ENCODE peak calls at places on chromosomes 12 and 14, in four cellular contexts. One of them, this sample, is unnamed.

GRCh38 chr12:29088611-29089219 is 60.4 kb upstream of the FAR2 start:
- DNase-seq in keratinocyte: no peak
- DNase-seq in stimulated activated CD4-positive, alpha-beta T cell treated with anti-CD3 and anti-CD28 coated beads, Interleukin-1b, Interleukin-23, amount 100 ng/mL, for 24 hours: no peak
- DNase-seq in T follicular helper cell: no peak
- DNase-seq in this sample: no peak

GRCh38 chr12:119683413-119683812 is 15.5 kb downstream of the PRKAB1 start:
- DNase-seq in stimulated activated CD4-positive, alpha-beta T cell treated with anti-CD3 and anti-CD28 coated beads, Interleukin-1b, Interleukin-23, amount 100 ng/mL, for 24 hours: no peak
- DNase-seq in T follicular helper cell: no peak
- DNase-seq in keratinocyte: no peak
- DNase-seq in this sample: no peak

GRCh38 chr12:123989753-123990152 is 16.7 kb downstream of the ZNF664 start:
- DNase-seq in keratinocyte: no peak
- DNase-seq in stimulated activated CD4-positive, alpha-beta T cell treated with anti-CD3 and anti-CD28 coated beads, Interleukin-1b, Interleukin-23, amount 100 ng/mL, for 24 hours: no peak
- DNase-seq in T follicular helper cell: no peak
- DNase-seq in this sample: no peak

GRCh38 chr12:122837306-122838265 is 2.3 kb downstream of the HIP1R start:
- DNase-seq in stimulated activated CD4-positive, alpha-beta T cell treated with anti-CD3 and anti-CD28 coated beads, Interleukin-1b, Interleukin-23, amount 100 ng/mL, for 24 hours: no peak
- DNase-seq in T follicular helper cell: no peak
- DNase-seq in keratinocyte: no peak
- DNase-seq in this sample: no peak

GRCh38 chr12:32091696-32092095 is 15.0 kb upstream of the BICD1 start:
- DNase-seq in stimulated activated CD4-positive, alpha-beta T cell treated with anti-CD3 and anti-CD28 coated beads, Interleukin-1b, Interleukin-23, amount 100 ng/mL, for 24 hours: no peak
- DNase-seq in T follicular helper cell: no peak
- DNase-seq in keratinocyte: no peak
- DNase-seq in this sample: no peak

GRCh38 chr12:80857311-80857710 is 80.4 kb downstream of the LIN7A start:
- DNase-seq in keratinocyte: no peak
- DNase-seq in stimulated activated CD4-positive, alpha-beta T cell treated with anti-CD3 and anti-CD28 coated beads, Interleukin-1b, Interleukin-23, amount 100 ng/mL, for 24 hours: no peak
- DNase-seq in T follicular helper cell: no peak
- DNase-seq in this sample: no peak

GRCh38 chr12:40325349-40325960 is 100.7 kb downstream of the LRRK2 start:
- DNase-seq in stimulated activated CD4-positive, alpha-beta T cell treated with anti-CD3 and anti-CD28 coated beads, Interleukin-1b, Interleukin-23, amount 100 ng/mL, for 24 hours: no peak
- DNase-seq in keratinocyte: no peak
- DNase-seq in T follicular helper cell: no peak
- DNase-seq in this sample: no peak

GRCh38 chr12:89344862-89345202 is 7.5 kb downstream of the DUSP6 start:
- DNase-seq in keratinocyte: no peak
- DNase-seq in stimulated activated CD4-positive, alpha-beta T cell treated with anti-CD3 and anti-CD28 coated beads, Interleukin-1b, Interleukin-23, amount 100 ng/mL, for 24 hours: no peak
- DNase-seq in T follicular helper cell: no peak
- DNase-seq in this sample: no peak

GRCh38 chr14:94630396-94630795 is 18.2 kb downstream of the SERPINA3 start:
- DNase-seq in keratinocyte: no peak
- DNase-seq in stimulated activated CD4-positive, alpha-beta T cell treated with anti-CD3 and anti-CD28 coated beads, Interleukin-1b, Interleukin-23, amount 100 ng/mL, for 24 hours: no peak
- DNase-seq in T follicular helper cell: no peak
- DNase-seq in this sample: no peak